ENCODE peak calls at places on chromosomes 5 and 9, in five cellular contexts. H is heart left ventricle, A is NCI-H446 treated with DMSO at 0.1 percent for 48 hours, S is smooth muscle cell of the brain vasculature, E is fibroblast of pulmonary artery. B is an unnamed sample.

GRCh38 chr9:82637368-82637767 is 425.6 kb downstream of the RASEF start:
- DNase-seq in S (no peak), E (no peak), H (no peak), A (no peak), B (no peak)

GRCh38 chr9:134390537-134390936 is 64.3 kb downstream of the RXRA start:
- DNase-seq in H (no peak), A (no peak), E (no peak), S (no peak), B (no peak)

GRCh38 chr5:159605585-159605984 is 275.3 kb upstream of the IL12B start:
- DNase-seq in H (peak), S (no peak), A (no peak), E (peak), B (peak)

GRCh38 chr9:20197976-20198685 is 409.3 kb upstream of the SLC24A2 start:
- DNase-seq in E (no peak), H (no peak), A (no peak), S (no peak), B (no peak)

GRCh38 chr5:43638107-43638506 is 35.1 kb downstream of the NNT start:
- DNase-seq in A (no peak), S (no peak), E (no peak), H (no peak), B (no peak)

GRCh38 chr9:136342191-136343120 is 15.1 kb downstream of the GPSM1 start:
- DNase-seq in S (no peak), A (no peak), H (peak), E (peak), B (peak)

GRCh38 chr9:111994831-111995458 is 98.3 kb downstream of the UGCG start:
- DNase-seq in A (no peak), E (no peak), S (no peak), H (no peak), B (no peak)

GRCh38 chr5:82163459-82164108 is 114.6 kb downstream of the RPS23 start:
- DNase-seq in S (no peak), E (peak), A (peak), H (no peak), B (no peak)

GRCh38 chr5:157543825-157544622 is 31.6 kb downstream of the ADAM19 start:
- DNase-seq in A (no peak), S (no peak), E (peak), H (no peak), B (no peak)

GRCh38 chr5:140549237-140550144 is 2.0 kb downstream of the EIF4EBP3 start:
- DNase-seq in A (no peak), S (no peak), H (peak), E (peak), B (peak)

GRCh38 chr9:79969383-79969782 is 397.6 kb downstream of the TLE4 start:
- DNase-seq in A (peak), S (no peak), E (no peak), H (no peak), B (no peak)

B was measured in Right ventricle myocardium superior.